ENCODE peak calls at places on chromosomes 5 and 9, in four cellular contexts. One of them, this sample, is unnamed.

GRCh38 chr5:145774442-145774841 is 60.7 kb downstream of the PRELID2 start:
- DNase-seq in C1 segment of cervical spinal cord: no peak
- DNase-seq in stimulated activated CD8-positive, alpha-beta memory T cell treated with anti-CD3 and anti-CD28 coated beads, Interleukin-7, amount 100 ng/mL, for 4 hours: no peak
- DNase-seq in DMS 273 treated with DMSO at 0.1 percent for 48 hours: no peak
- DNase-seq in this sample: no peak

GRCh38 chr9:14347408-14348224 is 33.7 kb upstream of the NFIB start:
- DNase-seq in stimulated activated CD8-positive, alpha-beta memory T cell treated with anti-CD3 and anti-CD28 coated beads, Interleukin-7, amount 100 ng/mL, for 4 hours: no peak
- DNase-seq in DMS 273 treated with DMSO at 0.1 percent for 48 hours: peak; percentile 20
- DNase-seq in C1 segment of cervical spinal cord: no peak
- DNase-seq in this sample: no peak

GRCh38 chr5:124236366-124237231 is 509.8 kb downstream of the ZNF608 start:
- DNase-seq in stimulated activated CD8-positive, alpha-beta memory T cell treated with anti-CD3 and anti-CD28 coated beads, Interleukin-7, amount 100 ng/mL, for 4 hours: no peak
- DNase-seq in C1 segment of cervical spinal cord: no peak
- DNase-seq in DMS 273 treated with DMSO at 0.1 percent for 48 hours: no peak
- DNase-seq in this sample: no peak

GRCh38 chr9:88952086-88952615 is 39.1 kb upstream of the S1PR3 start:
- DNase-seq in DMS 273 treated with DMSO at 0.1 percent for 48 hours: no peak
- DNase-seq in stimulated activated CD8-positive, alpha-beta memory T cell treated with anti-CD3 and anti-CD28 coated beads, Interleukin-7, amount 100 ng/mL, for 4 hours: no peak
- DNase-seq in C1 segment of cervical spinal cord: no peak
- DNase-seq in this sample: peak; percentile 70

GRCh38 chr9:2742214-2742613 is 24.9 kb downstream of the KCNV2 start:
- DNase-seq in stimulated activated CD8-positive, alpha-beta memory T cell treated with anti-CD3 and anti-CD28 coated beads, Interleukin-7, amount 100 ng/mL, for 4 hours: no peak
- DNase-seq in DMS 273 treated with DMSO at 0.1 percent for 48 hours: no peak
- DNase-seq in C1 segment of cervical spinal cord: no peak
- DNase-seq in this sample: no peak

GRCh38 chr9:125151730-125152129 is 8.4 kb upstream of the SCAI start:
- DNase-seq in stimulated activated CD8-positive, alpha-beta memory T cell treated with anti-CD3 and anti-CD28 coated beads, Interleukin-7, amount 100 ng/mL, for 4 hours: no peak
- DNase-seq in DMS 273 treated with DMSO at 0.1 percent for 48 hours: no peak
- DNase-seq in C1 segment of cervical spinal cord: no peak
- DNase-seq in this sample: no peak

GRCh38 chr5:169655353-169655752 is 18.3 kb downstream of the DOCK2 start:
- DNase-seq in DMS 273 treated with DMSO at 0.1 percent for 48 hours: no peak
- DNase-seq in C1 segment of cervical spinal cord: no peak
- DNase-seq in stimulated activated CD8-positive, alpha-beta memory T cell treated with anti-CD3 and anti-CD28 coated beads, Interleukin-7, amount 100 ng/mL, for 4 hours: no peak
- DNase-seq in this sample: peak; percentile 36

GRCh38 chr5:14920121-14920520 is 48.5 kb upstream of the ANKH start:
- DNase-seq in DMS 273 treated with DMSO at 0.1 percent for 48 hours: no peak
- DNase-seq in stimulated activated CD8-positive, alpha-beta memory T cell treated with anti-CD3 and anti-CD28 coated beads, Interleukin-7, amount 100 ng/mL, for 4 hours: no peak
- DNase-seq in C1 segment of cervical spinal cord: no peak
- DNase-seq in this sample: no peak

GRCh38 chr5:116528519-116529234 is 45.9 kb downstream of the SEMA6A start:
- DNase-seq in stimulated activated CD8-positive, alpha-beta memory T cell treated with anti-CD3 and anti-CD28 coated beads, Interleukin-7, amount 100 ng/mL, for 4 hours: no peak
- DNase-seq in DMS 273 treated with DMSO at 0.1 percent for 48 hours: no peak
- DNase-seq in C1 segment of cervical spinal cord: no peak
- DNase-seq in this sample: no peak

GRCh38 chr5:83430130-83431010 is 41.2 kb upstream of the VCAN start:
- DNase-seq in DMS 273 treated with DMSO at 0.1 percent for 48 hours: no peak
- DNase-seq in stimulated activated CD8-positive, alpha-beta memory T cell treated with anti-CD3 and anti-CD28 coated beads, Interleukin-7, amount 100 ng/mL, for 4 hours: no peak
- DNase-seq in C1 segment of cervical spinal cord: no peak
- DNase-seq in this sample: peak; percentile 76

GRCh38 chr5:112348387-112348786 is 70.7 kb downstream of the EPB41L4A start:
- DNase-seq in DMS 273 treated with DMSO at 0.1 percent for 48 hours: no peak
- DNase-seq in stimulated activated CD8-positive, alpha-beta memory T cell treated with anti-CD3 and anti-CD28 coated beads, Interleukin-7, amount 100 ng/mL, for 4 hours: no peak
- DNase-seq in C1 segment of cervical spinal cord: no peak
- DNase-seq in this sample: no peak

GRCh38 chr9:113178087-113178486 is 27.3 kb downstream of the SLC31A2 start:
- DNase-seq in DMS 273 treated with DMSO at 0.1 percent for 48 hours: no peak
- DNase-seq in C1 segment of cervical spinal cord: no peak
- DNase-seq in stimulated activated CD8-positive, alpha-beta memory T cell treated with anti-CD3 and anti-CD28 coated beads, Interleukin-7, amount 100 ng/mL, for 4 hours: no peak
- DNase-seq in this sample: no peak

GRCh38 chr5:139982975-139983240 is 60.2 kb downstream of the NRG2 start:
- DNase-seq in C1 segment of cervical spinal cord: no peak
- DNase-seq in DMS 273 treated with DMSO at 0.1 percent for 48 hours: no peak
- DNase-seq in stimulated activated CD8-positive, alpha-beta memory T cell treated with anti-CD3 and anti-CD28 coated beads, Interleukin-7, amount 100 ng/mL, for 4 hours: no peak
- DNase-seq in this sample: no peak

GRCh38 chr5:108421713-108422112 is 39.8 kb upstream of the FBXL17 start:
- DNase-seq in C1 segment of cervical spinal cord: no peak
- DNase-seq in DMS 273 treated with DMSO at 0.1 percent for 48 hours: no peak
- DNase-seq in stimulated activated CD8-positive, alpha-beta memory T cell treated with anti-CD3 and anti-CD28 coated beads, Interleukin-7, amount 100 ng/mL, for 4 hours: no peak
- DNase-seq in this sample: no peak

GRCh38 chr5:122129332-122129731 is at the start of gene ZNF474:
- DNase-seq in DMS 273 treated with DMSO at 0.1 percent for 48 hours: no peak
- DNase-seq in stimulated activated CD8-positive, alpha-beta memory T cell treated with anti-CD3 and anti-CD28 coated beads, Interleukin-7, amount 100 ng/mL, for 4 hours: no peak
- DNase-seq in C1 segment of cervical spinal cord: no peak
- DNase-seq in this sample: no peak

GRCh38 chr9:69147041-69147834 is 26.8 kb upstream of the TJP2 start:
- DNase-seq in DMS 273 treated with DMSO at 0.1 percent for 48 hours: no peak
- DNase-seq in C1 segment of cervical spinal cord: no peak
- DNase-seq in stimulated activated CD8-positive, alpha-beta memory T cell treated with anti-CD3 and anti-CD28 coated beads, Interleukin-7, amount 100 ng/mL, for 4 hours: no peak
- DNase-seq in this sample: no peak

GRCh38 chr5:14996997-14997396 is 125.4 kb upstream of the ANKH start:
- DNase-seq in DMS 273 treated with DMSO at 0.1 percent for 48 hours: no peak
- DNase-seq in C1 segment of cervical spinal cord: no peak
- DNase-seq in stimulated activated CD8-positive, alpha-beta memory T cell treated with anti-CD3 and anti-CD28 coated beads, Interleukin-7, amount 100 ng/mL, for 4 hours: no peak
- DNase-seq in this sample: no peak

GRCh38 chr9:134642385-134643181 is 980 bp downstream of the COL5A1 start:
- DNase-seq in stimulated activated CD8-positive, alpha-beta memory T cell treated with anti-CD3 and anti-CD28 coated beads, Interleukin-7, amount 100 ng/mL, for 4 hours: no peak
- DNase-seq in C1 segment of cervical spinal cord: no peak
- DNase-seq in DMS 273 treated with DMSO at 0.1 percent for 48 hours: no peak
- DNase-seq in this sample: no peak

GRCh38 chr9:92774274-92774673 is 9.6 kb upstream of the BICD2 start:
- DNase-seq in C1 segment of cervical spinal cord: no peak
- DNase-seq in stimulated activated CD8-positive, alpha-beta memory T cell treated with anti-CD3 and anti-CD28 coated beads, Interleukin-7, amount 100 ng/mL, for 4 hours: no peak
- DNase-seq in DMS 273 treated with DMSO at 0.1 percent for 48 hours: no peak
- DNase-seq in this sample: no peak

GRCh38 chr5:91297994-91298393 is 85.1 kb downstream of the ARRDC3 start:
- DNase-seq in DMS 273 treated with DMSO at 0.1 percent for 48 hours: no peak
- DNase-seq in stimulated activated CD8-positive, alpha-beta memory T cell treated with anti-CD3 and anti-CD28 coated beads, Interleukin-7, amount 100 ng/mL, for 4 hours: no peak
- DNase-seq in C1 segment of cervical spinal cord: no peak
- DNase-seq in this sample: no peak

GRCh38 chr9:134236935-134237629 is 72.7 kb upstream of the RNU6ATAC start:
- DNase-seq in C1 segment of cervical spinal cord: no peak
- DNase-seq in DMS 273 treated with DMSO at 0.1 percent for 48 hours: no peak
- DNase-seq in stimulated activated CD8-positive, alpha-beta memory T cell treated with anti-CD3 and anti-CD28 coated beads, Interleukin-7, amount 100 ng/mL, for 4 hours: no peak
- DNase-seq in this sample: no peak

GRCh38 chr9:127809562-127810377 is 7.1 kb downstream of the FPGS start:
- DNase-seq in C1 segment of cervical spinal cord: no peak
- DNase-seq in stimulated activated CD8-positive, alpha-beta memory T cell treated with anti-CD3 and anti-CD28 coated beads, Interleukin-7, amount 100 ng/mL, for 4 hours: no peak
- DNase-seq in DMS 273 treated with DMSO at 0.1 percent for 48 hours: no peak
- DNase-seq in this sample: no peak

GRCh38 chr9:23887781-23888180 is 61.7 kb upstream of the ELAVL2 start:
- DNase-seq in stimulated activated CD8-positive, alpha-beta memory T cell treated with anti-CD3 and anti-CD28 coated beads, Interleukin-7, amount 100 ng/mL, for 4 hours: no peak
- DNase-seq in C1 segment of cervical spinal cord: no peak
- DNase-seq in DMS 273 treated with DMSO at 0.1 percent for 48 hours: no peak
- DNase-seq in this sample: no peak

GRCh38 chr5:52892242-52892878 is 96.8 kb upstream of the ITGA2 start:
- DNase-seq in C1 segment of cervical spinal cord: no peak
- DNase-seq in stimulated activated CD8-positive, alpha-beta memory T cell treated with anti-CD3 and anti-CD28 coated beads, Interleukin-7, amount 100 ng/mL, for 4 hours: no peak
- DNase-seq in DMS 273 treated with DMSO at 0.1 percent for 48 hours: no peak
- DNase-seq in this sample: no peak

GRCh38 chr5:176577312-176578176 is 28.4 kb downstream of the CDHR2 start:
- DNase-seq in C1 segment of cervical spinal cord: no peak
- DNase-seq in DMS 273 treated with DMSO at 0.1 percent for 48 hours: no peak
- DNase-seq in stimulated activated CD8-positive, alpha-beta memory T cell treated with anti-CD3 and anti-CD28 coated beads, Interleukin-7, amount 100 ng/mL, for 4 hours: no peak
- DNase-seq in this sample: no peak

GRCh38 chr5:172853355-172853975 is 19.4 kb downstream of the ERGIC1 start:
- DNase-seq in stimulated activated CD8-positive, alpha-beta memory T cell treated with anti-CD3 and anti-CD28 coated beads, Interleukin-7, amount 100 ng/mL, for 4 hours: no peak
- DNase-seq in C1 segment of cervical spinal cord: no peak
- DNase-seq in DMS 273 treated with DMSO at 0.1 percent for 48 hours: no peak
- DNase-seq in this sample: no peak

GRCh38 chr9:125190371-125190801 is 783 bp upstream of the PPP6C start:
- DNase-seq in C1 segment of cervical spinal cord: no peak
- DNase-seq in stimulated activated CD8-positive, alpha-beta memory T cell treated with anti-CD3 and anti-CD28 coated beads, Interleukin-7, amount 100 ng/mL, for 4 hours: no peak
- DNase-seq in DMS 273 treated with DMSO at 0.1 percent for 48 hours: no peak
- DNase-seq in this sample: peak; percentile 33

GRCh38 chr9:89647366-89648128 is 42.7 kb downstream of the GADD45G start:
- DNase-seq in stimulated activated CD8-positive, alpha-beta memory T cell treated with anti-CD3 and anti-CD28 coated beads, Interleukin-7, amount 100 ng/mL, for 4 hours: no peak
- DNase-seq in C1 segment of cervical spinal cord: no peak
- DNase-seq in DMS 273 treated with DMSO at 0.1 percent for 48 hours: no peak
- DNase-seq in this sample: no peak

GRCh38 chr5:18380729-18381362 is 746.6 kb downstream of the TAF11L14 start:
- DNase-seq in stimulated activated CD8-positive, alpha-beta memory T cell treated with anti-CD3 and anti-CD28 coated beads, Interleukin-7, amount 100 ng/mL, for 4 hours: no peak
- DNase-seq in C1 segment of cervical spinal cord: no peak
- DNase-seq in DMS 273 treated with DMSO at 0.1 percent for 48 hours: no peak
- DNase-seq in this sample: no peak

GRCh38 chr5:149771216-149771973 is 41.3 kb downstream of the PPARGC1B start:
- DNase-seq in C1 segment of cervical spinal cord: no peak
- DNase-seq in DMS 273 treated with DMSO at 0.1 percent for 48 hours: no peak
- DNase-seq in stimulated activated CD8-positive, alpha-beta memory T cell treated with anti-CD3 and anti-CD28 coated beads, Interleukin-7, amount 100 ng/mL, for 4 hours: no peak
- DNase-seq in this sample: no peak

This sample was measured in NB4.